ENCODE peak calls at places on chromosomes 13 and 19, in ten cellular contexts. One of them, this sample, is unnamed.

GRCh38 chr19:19514881-19515763 is at the start of gene TSSK6:
- DNase-seq in cardiac fibroblast: no peak
- DNase-seq in stimulated activated CD4-positive, alpha-beta T cell treated with anti-CD3 and anti-CD28 coated beads, TNF-alpha, amount 100 ng/mL, for 24 hours: no peak
- DNase-seq in activated naive CD4-positive, alpha-beta T cell treated with anti-CD3 and anti-CD28 coated beads, Interleukin-2, amount 50 U/mL, for 72 hours: no peak
- DNase-seq in left ventricle myocardium inferior: no peak
- DNase-seq in neural progenitor cell: no peak
- DNase-seq in astrocyte of the spinal cord: no peak
- DNase-seq in glutamatergic neuron: no peak
- DNase-seq in ovary: peak
- DNase-seq in gastrocnemius medialis: no peak
- DNase-seq in this sample: no peak

GRCh38 chr13:45602183-45602582 is 13.4 kb downstream of the ERICH6B start:
- DNase-seq in neural progenitor cell: no peak
- DNase-seq in glutamatergic neuron: no peak
- DNase-seq in activated naive CD4-positive, alpha-beta T cell treated with anti-CD3 and anti-CD28 coated beads, Interleukin-2, amount 50 U/mL, for 72 hours: no peak
- DNase-seq in gastrocnemius medialis: no peak
- DNase-seq in stimulated activated CD4-positive, alpha-beta T cell treated with anti-CD3 and anti-CD28 coated beads, TNF-alpha, amount 100 ng/mL, for 24 hours: no peak
- DNase-seq in astrocyte of the spinal cord: no peak
- DNase-seq in left ventricle myocardium inferior: no peak
- DNase-seq in ovary: no peak
- DNase-seq in cardiac fibroblast: no peak
- DNase-seq in this sample: no peak

GRCh38 chr13:73635166-73635787 is 498.9 kb downstream of the KLF12 start:
- DNase-seq in gastrocnemius medialis: no peak
- DNase-seq in activated naive CD4-positive, alpha-beta T cell treated with anti-CD3 and anti-CD28 coated beads, Interleukin-2, amount 50 U/mL, for 72 hours: no peak
- DNase-seq in glutamatergic neuron: no peak
- DNase-seq in neural progenitor cell: no peak
- DNase-seq in ovary: no peak
- DNase-seq in left ventricle myocardium inferior: no peak
- DNase-seq in cardiac fibroblast: no peak
- DNase-seq in astrocyte of the spinal cord: no peak
- DNase-seq in stimulated activated CD4-positive, alpha-beta T cell treated with anti-CD3 and anti-CD28 coated beads, TNF-alpha, amount 100 ng/mL, for 24 hours: no peak
- DNase-seq in this sample: no peak

GRCh38 chr19:6071103-6071485 is 39.2 kb downstream of the RFX2 start:
- DNase-seq in stimulated activated CD4-positive, alpha-beta T cell treated with anti-CD3 and anti-CD28 coated beads, TNF-alpha, amount 100 ng/mL, for 24 hours: no peak
- DNase-seq in cardiac fibroblast: peak
- DNase-seq in glutamatergic neuron: no peak
- DNase-seq in astrocyte of the spinal cord: peak
- DNase-seq in gastrocnemius medialis: no peak
- DNase-seq in left ventricle myocardium inferior: no peak
- DNase-seq in activated naive CD4-positive, alpha-beta T cell treated with anti-CD3 and anti-CD28 coated beads, Interleukin-2, amount 50 U/mL, for 72 hours: no peak
- DNase-seq in neural progenitor cell: no peak
- DNase-seq in ovary: no peak
- DNase-seq in this sample: no peak

GRCh38 chr13:100129605-100130004 is 40.7 kb downstream of the PCCA start:
- DNase-seq in left ventricle myocardium inferior: no peak
- DNase-seq in stimulated activated CD4-positive, alpha-beta T cell treated with anti-CD3 and anti-CD28 coated beads, TNF-alpha, amount 100 ng/mL, for 24 hours: no peak
- DNase-seq in gastrocnemius medialis: no peak
- DNase-seq in cardiac fibroblast: peak
- DNase-seq in neural progenitor cell: no peak
- DNase-seq in astrocyte of the spinal cord: no peak
- DNase-seq in glutamatergic neuron: no peak
- DNase-seq in ovary: no peak
- DNase-seq in activated naive CD4-positive, alpha-beta T cell treated with anti-CD3 and anti-CD28 coated beads, Interleukin-2, amount 50 U/mL, for 72 hours: no peak
- DNase-seq in this sample: no peak

GRCh38 chr13:44437356-44438233 is 64.0 kb downstream of the SERP2 start:
- DNase-seq in glutamatergic neuron: no peak
- DNase-seq in stimulated activated CD4-positive, alpha-beta T cell treated with anti-CD3 and anti-CD28 coated beads, TNF-alpha, amount 100 ng/mL, for 24 hours: no peak
- DNase-seq in ovary: no peak
- DNase-seq in gastrocnemius medialis: no peak
- DNase-seq in left ventricle myocardium inferior: no peak
- DNase-seq in activated naive CD4-positive, alpha-beta T cell treated with anti-CD3 and anti-CD28 coated beads, Interleukin-2, amount 50 U/mL, for 72 hours: no peak
- DNase-seq in neural progenitor cell: peak
- DNase-seq in cardiac fibroblast: peak
- DNase-seq in astrocyte of the spinal cord: peak
- DNase-seq in this sample: no peak

GRCh38 chr19:49106648-49107135 is 7.5 kb upstream of the LIN7B start:
- DNase-seq in stimulated activated CD4-positive, alpha-beta T cell treated with anti-CD3 and anti-CD28 coated beads, TNF-alpha, amount 100 ng/mL, for 24 hours: peak
- DNase-seq in gastrocnemius medialis: no peak
- DNase-seq in cardiac fibroblast: peak
- DNase-seq in glutamatergic neuron: peak
- DNase-seq in astrocyte of the spinal cord: peak
- DNase-seq in activated naive CD4-positive, alpha-beta T cell treated with anti-CD3 and anti-CD28 coated beads, Interleukin-2, amount 50 U/mL, for 72 hours: peak
- DNase-seq in ovary: no peak
- DNase-seq in left ventricle myocardium inferior: peak
- DNase-seq in neural progenitor cell: peak
- DNase-seq in this sample: peak

GRCh38 chr19:17255150-17255621 is 9.4 kb downstream of the USHBP1 start:
- DNase-seq in ovary: no peak
- DNase-seq in left ventricle myocardium inferior: no peak
- DNase-seq in astrocyte of the spinal cord: no peak
- DNase-seq in glutamatergic neuron: no peak
- DNase-seq in activated naive CD4-positive, alpha-beta T cell treated with anti-CD3 and anti-CD28 coated beads, Interleukin-2, amount 50 U/mL, for 72 hours: no peak
- DNase-seq in stimulated activated CD4-positive, alpha-beta T cell treated with anti-CD3 and anti-CD28 coated beads, TNF-alpha, amount 100 ng/mL, for 24 hours: no peak
- DNase-seq in neural progenitor cell: no peak
- DNase-seq in gastrocnemius medialis: no peak
- DNase-seq in cardiac fibroblast: no peak
- DNase-seq in this sample: no peak

GRCh38 chr13:100508996-100509395 is 79.6 kb downstream of the GGACT start:
- DNase-seq in stimulated activated CD4-positive, alpha-beta T cell treated with anti-CD3 and anti-CD28 coated beads, TNF-alpha, amount 100 ng/mL, for 24 hours: no peak
- DNase-seq in gastrocnemius medialis: no peak
- DNase-seq in cardiac fibroblast: no peak
- DNase-seq in activated naive CD4-positive, alpha-beta T cell treated with anti-CD3 and anti-CD28 coated beads, Interleukin-2, amount 50 U/mL, for 72 hours: no peak
- DNase-seq in left ventricle myocardium inferior: no peak
- DNase-seq in astrocyte of the spinal cord: no peak
- DNase-seq in neural progenitor cell: no peak
- DNase-seq in glutamatergic neuron: no peak
- DNase-seq in ovary: no peak
- DNase-seq in this sample: no peak

GRCh38 chr13:42968906-42969305 is 23.1 kb downstream of the EPSTI1 start:
- DNase-seq in gastrocnemius medialis: no peak
- DNase-seq in ovary: no peak
- DNase-seq in astrocyte of the spinal cord: no peak
- DNase-seq in cardiac fibroblast: no peak
- DNase-seq in activated naive CD4-positive, alpha-beta T cell treated with anti-CD3 and anti-CD28 coated beads, Interleukin-2, amount 50 U/mL, for 72 hours: no peak
- DNase-seq in stimulated activated CD4-positive, alpha-beta T cell treated with anti-CD3 and anti-CD28 coated beads, TNF-alpha, amount 100 ng/mL, for 24 hours: no peak
- DNase-seq in left ventricle myocardium inferior: no peak
- DNase-seq in glutamatergic neuron: no peak
- DNase-seq in neural progenitor cell: no peak
- DNase-seq in this sample: no peak

GRCh38 chr13:26561636-26562537 is 4.4 kb downstream of the WASF3 start:
- DNase-seq in cardiac fibroblast: peak
- DNase-seq in glutamatergic neuron: peak
- DNase-seq in gastrocnemius medialis: no peak
- DNase-seq in activated naive CD4-positive, alpha-beta T cell treated with anti-CD3 and anti-CD28 coated beads, Interleukin-2, amount 50 U/mL, for 72 hours: no peak
- DNase-seq in ovary: no peak
- DNase-seq in left ventricle myocardium inferior: no peak
- DNase-seq in astrocyte of the spinal cord: peak
- DNase-seq in stimulated activated CD4-positive, alpha-beta T cell treated with anti-CD3 and anti-CD28 coated beads, TNF-alpha, amount 100 ng/mL, for 24 hours: no peak
- DNase-seq in neural progenitor cell: peak
- DNase-seq in this sample: no peak

GRCh38 chr19:52662631-52663030 is 24.5 kb upstream of the ZNF83 start:
- DNase-seq in ovary: no peak
- DNase-seq in cardiac fibroblast: no peak
- DNase-seq in neural progenitor cell: no peak
- DNase-seq in activated naive CD4-positive, alpha-beta T cell treated with anti-CD3 and anti-CD28 coated beads, Interleukin-2, amount 50 U/mL, for 72 hours: no peak
- DNase-seq in astrocyte of the spinal cord: no peak
- DNase-seq in gastrocnemius medialis: no peak
- DNase-seq in left ventricle myocardium inferior: no peak
- DNase-seq in stimulated activated CD4-positive, alpha-beta T cell treated with anti-CD3 and anti-CD28 coated beads, TNF-alpha, amount 100 ng/mL, for 24 hours: no peak
- DNase-seq in glutamatergic neuron: no peak
- DNase-seq in this sample: no peak

GRCh38 chr13:77865588-77865987 is 53.0 kb downstream of the EDNRB start:
- DNase-seq in cardiac fibroblast: no peak
- DNase-seq in neural progenitor cell: no peak
- DNase-seq in glutamatergic neuron: no peak
- DNase-seq in stimulated activated CD4-positive, alpha-beta T cell treated with anti-CD3 and anti-CD28 coated beads, TNF-alpha, amount 100 ng/mL, for 24 hours: no peak
- DNase-seq in astrocyte of the spinal cord: no peak
- DNase-seq in gastrocnemius medialis: no peak
- DNase-seq in left ventricle myocardium inferior: no peak
- DNase-seq in activated naive CD4-positive, alpha-beta T cell treated with anti-CD3 and anti-CD28 coated beads, Interleukin-2, amount 50 U/mL, for 72 hours: no peak
- DNase-seq in ovary: no peak
- DNase-seq in this sample: no peak

GRCh38 chr19:17490411-17490810 is 20.1 kb downstream of the SLC27A1 start:
- DNase-seq in cardiac fibroblast: no peak
- DNase-seq in glutamatergic neuron: no peak
- DNase-seq in gastrocnemius medialis: no peak
- DNase-seq in left ventricle myocardium inferior: no peak
- DNase-seq in activated naive CD4-positive, alpha-beta T cell treated with anti-CD3 and anti-CD28 coated beads, Interleukin-2, amount 50 U/mL, for 72 hours: no peak
- DNase-seq in ovary: no peak
- DNase-seq in stimulated activated CD4-positive, alpha-beta T cell treated with anti-CD3 and anti-CD28 coated beads, TNF-alpha, amount 100 ng/mL, for 24 hours: no peak
- DNase-seq in neural progenitor cell: no peak
- DNase-seq in astrocyte of the spinal cord: no peak
- DNase-seq in this sample: no peak

GRCh38 chr13:79749556-79749955 is 268.6 kb downstream of the NDFIP2 start:
- DNase-seq in left ventricle myocardium inferior: no peak
- DNase-seq in glutamatergic neuron: no peak
- DNase-seq in cardiac fibroblast: no peak
- DNase-seq in astrocyte of the spinal cord: no peak
- DNase-seq in gastrocnemius medialis: no peak
- DNase-seq in ovary: no peak
- DNase-seq in activated naive CD4-positive, alpha-beta T cell treated with anti-CD3 and anti-CD28 coated beads, Interleukin-2, amount 50 U/mL, for 72 hours: no peak
- DNase-seq in stimulated activated CD4-positive, alpha-beta T cell treated with anti-CD3 and anti-CD28 coated beads, TNF-alpha, amount 100 ng/mL, for 24 hours: no peak
- DNase-seq in neural progenitor cell: no peak
- DNase-seq in this sample: no peak

GRCh38 chr13:20616059-20616797 is 49.3 kb downstream of the IFT88 start:
- DNase-seq in glutamatergic neuron: no peak
- DNase-seq in gastrocnemius medialis: no peak
- DNase-seq in astrocyte of the spinal cord: peak
- DNase-seq in activated naive CD4-positive, alpha-beta T cell treated with anti-CD3 and anti-CD28 coated beads, Interleukin-2, amount 50 U/mL, for 72 hours: no peak
- DNase-seq in ovary: no peak
- DNase-seq in neural progenitor cell: no peak
- DNase-seq in cardiac fibroblast: peak
- DNase-seq in left ventricle myocardium inferior: no peak
- DNase-seq in stimulated activated CD4-positive, alpha-beta T cell treated with anti-CD3 and anti-CD28 coated beads, TNF-alpha, amount 100 ng/mL, for 24 hours: no peak
- DNase-seq in this sample: no peak

This sample was measured in Right ventricle myocardium superior.